ENCODE peak calls at places on chromosomes 4 and X, in five cellular contexts. P is adrenal gland; I is CD8-positive, alpha-beta memory T cell; J is fibroblast of pulmonary artery; B is CD8-positive, alpha-beta T cell. Q is an unnamed sample.

GRCh38 chrX:45743081-45743533 is 542.4 kb upstream of the DIPK2B start:
- DNase-seq in B (no peak), P (no peak), J (peak; percentile 22), I (no peak), Q (no peak)

GRCh38 chr4:80307774-80308465 is 27.6 kb upstream of the CFAP299 start:
- DNase-seq in B (no peak), I (no peak), P (no peak), J (peak; percentile 56), Q (peak; percentile 66)

GRCh38 chr4:94504545-94504944 is 52.8 kb downstream of the PDLIM5 start:
- DNase-seq in I (no peak), P (no peak), B (no peak), J (no peak), Q (no peak)

GRCh38 chrX:24482823-24483410 is 17.8 kb downstream of the PDK3 start:
- DNase-seq in I (no peak), J (no peak), B (no peak), P (no peak), Q (no peak)

GRCh38 chr4:139453041-139453370 is 915 bp upstream of the RAB33B start:
- DNase-seq in J (no peak), I (peak; percentile 63), B (no peak), P (no peak), Q (no peak)

GRCh38 chrX:44036336-44036735 is 63.1 kb upstream of the NDP start:
- DNase-seq in J (peak; percentile 73), B (no peak), P (no peak), I (no peak), Q (no peak)

GRCh38 chrX:17738002-17738713 is 865 bp downstream of the SCML1 start:
- DNase-seq in J (no peak), I (peak; percentile 23), B (peak; percentile 64), P (peak; percentile 41), Q (peak; percentile 54)

GRCh38 chr4:2248044-2248780 is 6.3 kb upstream of the HAUS3 start:
- DNase-seq in P (peak; percentile 20), J (no peak), B (no peak), I (no peak), Q (peak; percentile 65)

GRCh38 chr4:122525865-122526264 is 69.3 kb upstream of the IL2 start:
- DNase-seq in J (peak; percentile 28), I (no peak), P (no peak), B (no peak), Q (no peak)

GRCh38 chr4:8099981-8100464 is 58.6 kb downstream of the ABLIM2 start:
- DNase-seq in B (no peak), P (no peak), I (no peak), J (peak; percentile 40), Q (peak; percentile 49)

GRCh38 chr4:107666134-107666533 is 53.9 kb downstream of the PAPSS1 start:
- DNase-seq in P (no peak), J (peak; percentile 71), B (no peak), I (no peak), Q (no peak)

GRCh38 chr4:54274786-54275503 is 45.9 kb downstream of the PDGFRA start:
- DNase-seq in P (no peak), J (no peak), B (no peak), I (no peak), Q (no peak)

GRCh38 chr4:15920723-15921591 is 17.6 kb downstream of the FGFBP1 start:
- DNase-seq in P (peak; percentile 63), J (peak; percentile 97), I (no peak), B (no peak), Q (peak; percentile 70)

GRCh38 chrX:53048169-53049126 is at the start of gene GPR173:
- DNase-seq in P (peak; percentile 33), I (no peak), B (no peak), J (peak; percentile 65), Q (no peak)

GRCh38 chrX:7147431-7147977 is at the start of gene STS:
- DNase-seq in I (peak; percentile 31), J (peak; percentile 21), B (peak; percentile 71), P (peak; percentile 48), Q (peak; percentile 51)

GRCh38 chrX:151488677-151489076 is 74.8 kb upstream of the PASD1 start:
- DNase-seq in J (no peak), P (no peak), I (peak; percentile 0), B (no peak), Q (no peak)

GRCh38 chr4:113756005-113756410 is 5.5 kb downstream of the CAMK2D start:
- DNase-seq in P (no peak), B (no peak), I (no peak), J (peak; percentile 89), Q (no peak)

GRCh38 chr4:113760094-113760851 is 1.3 kb downstream of the CAMK2D start:
- DNase-seq in I (peak; percentile 4), J (peak; percentile 65), P (peak; percentile 30), B (peak; percentile 65), Q (peak; percentile 72)

GRCh38 chr4:113757486-113757885 is 4.1 kb downstream of the CAMK2D start:
- DNase-seq in J (no peak), P (no peak), I (no peak), B (no peak), Q (no peak)

GRCh38 chr4:113759696-113760093 is 1.8 kb downstream of the CAMK2D start:
- DNase-seq in J (peak; percentile 22), P (no peak), B (no peak), I (no peak), Q (no peak)

GRCh38 chr4:113758361-113758760 is 3.2 kb downstream of the CAMK2D start:
- DNase-seq in J (peak; percentile 56), P (no peak), B (no peak), I (no peak), Q (no peak)
- H3K4me3 ChIP-seq in J (peak overlapping the region; percentile 85), P (no peak overlapping the region), B (no peak overlapping the region), I (no peak overlapping the region), Q (no peak overlapping the region)

GRCh38 chr4:186536285-186536684 is 19.1 kb downstream of the MTNR1A start:
- DNase-seq in I (no peak), J (no peak), B (no peak), P (no peak), Q (no peak)
- H3K4me3 ChIP-seq in I (no peak overlapping the region), J (no peak overlapping the region), B (no peak overlapping the region), P (no peak overlapping the region), Q (no peak overlapping the region)

GRCh38 chr4:38857354-38858096 is 908 bp upstream of the TLR6 start:
- DNase-seq in J (peak; percentile 89), P (no peak), B (no peak), I (no peak), Q (no peak)
- H3K4me3 ChIP-seq in J (peak overlapping the region; percentile 46), P (no peak overlapping the region), B (peak overlapping the region; percentile 31), I (no peak overlapping the region), Q (no peak overlapping the region)

DNA sequence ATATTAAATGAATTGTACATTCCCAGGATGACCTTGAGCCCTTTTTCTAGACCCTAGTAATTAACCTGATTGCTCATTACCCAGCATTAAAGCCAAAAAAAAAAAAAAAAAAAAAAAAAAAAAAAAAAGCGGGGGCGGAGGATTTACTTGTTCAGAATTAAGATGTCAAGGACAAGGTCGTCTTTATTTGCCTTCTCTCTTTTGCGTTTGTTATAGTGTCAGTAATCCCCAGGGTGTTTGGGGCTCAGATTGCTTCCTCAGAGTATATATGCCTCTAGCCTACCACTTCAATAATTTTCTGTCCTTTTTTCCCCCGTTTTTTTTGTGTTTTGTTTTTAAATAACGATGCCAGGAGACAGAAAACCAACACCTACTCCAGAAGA is 138.4 kb downstream of the AFF1 start:
- DNase-seq in B (no peak), J (no peak), I (no peak), P (no peak), Q (no peak)
- H3K4me3 ChIP-seq in B (no peak overlapping the region), J (no peak overlapping the region), I (no peak overlapping the region), P (no peak overlapping the region), Q (no peak overlapping the region)

GRCh38 chr4:41360911-41361830 is 104.4 kb downstream of the UCHL1 start:
- DNase-seq in B (no peak), P (peak; percentile 67), J (peak; percentile 24), I (no peak), Q (peak; percentile 79)

GRCh38 chr4:41359069-41359769 is 102.5 kb downstream of the UCHL1 start:
- DNase-seq in J (no peak), B (no peak), P (no peak), I (no peak), Q (no peak)

GRCh38 chr4:41360214-41360910 is 103.6 kb downstream of the UCHL1 start:
- DNase-seq in I (no peak), P (peak; percentile 79), J (peak; percentile 35), B (no peak), Q (peak; percentile 91)

GRCh38 chr4:41358626-41359025 is 101.9 kb downstream of the UCHL1 start:
- DNase-seq in P (no peak), I (no peak), B (no peak), J (no peak), Q (peak; percentile 74)

GRCh38 chr4:41359836-41360213 is 103.1 kb downstream of the UCHL1 start:
- DNase-seq in P (no peak), B (no peak), I (no peak), J (no peak), Q (no peak)
- H3K4me3 ChIP-seq in P (peak overlapping the region; percentile 29), B (no peak overlapping the region), I (no peak overlapping the region), J (peak overlapping the region; percentile 58), Q (peak overlapping the region; percentile 73)

GRCh38 chr4:123843137-123843536 is 446.5 kb downstream of the SPRY1 start:
- DNase-seq in I (no peak), B (no peak), J (peak; percentile 41), P (no peak), Q (no peak)
- H3K4me3 ChIP-seq in I (no peak overlapping the region), B (no peak overlapping the region), J (no peak overlapping the region), P (no peak overlapping the region), Q (no peak overlapping the region)

GRCh38 chr4:123833156-123833555 is 436.6 kb downstream of the SPRY1 start:
- DNase-seq in B (no peak), I (no peak), J (no peak), P (no peak), Q (no peak)

GRCh38 chr4:123836919-123837605 is 440.5 kb downstream of the SPRY1 start:
- DNase-seq in P (no peak), I (no peak), B (no peak), J (no peak), Q (no peak)

GRCh38 chr4:123830920-123831319 is 434.3 kb downstream of the SPRY1 start:
- DNase-seq in B (no peak), J (no peak), P (no peak), I (no peak), Q (no peak)

GRCh38 chr4:123835852-123836251 is 439.3 kb downstream of the SPRY1 start:
- DNase-seq in B (no peak), I (no peak), P (no peak), J (no peak), Q (no peak)

GRCh38 chr4:123832173-123833026 is 435.8 kb downstream of the SPRY1 start:
- DNase-seq in P (no peak), J (peak; percentile 100), I (no peak), B (no peak), Q (no peak)
- H3K4me3 ChIP-seq in P (no peak overlapping the region), J (no peak overlapping the region), I (no peak overlapping the region), B (no peak overlapping the region), Q (no peak overlapping the region)